ENCODE peak calls at places on chromosomes 6 and 20, in five cellular contexts. Z is GDM1, O is KBM-7, C is uterus, K is foreskin fibroblast. M is an unnamed sample.

GRCh38 chr6:145428656-145429173 is 306.6 kb downstream of the EPM2A start:
- DNase-seq in K (no peak), C (no peak), Z (no peak), O (no peak), M (no peak)

GRCh38 chr20:14336667-14337066 is 745 bp downstream of the FLRT3 start:
- DNase-seq in K (peak), C (no peak), O (no peak), Z (no peak), M (no peak)

GRCh38 chr6:26554669-26555504 is 16.7 kb downstream of the HMGN4 start:
- DNase-seq in C (no peak), O (peak), K (peak), Z (no peak), M (no peak)

GRCh38 chr20:49270177-49270576 is 7.7 kb downstream of the ZNFX1 start:
- DNase-seq in C (no peak), K (peak), Z (no peak), O (no peak), M (no peak)

GRCh38 chr6:53048431-53049195 is 16.6 kb upstream of the FBXO9 start:
- DNase-seq in C (no peak), O (peak), K (peak), Z (no peak), M (peak)

GRCh38 chr20:62112368-62112767 is 9.9 kb upstream of the LSM14B start:
- DNase-seq in Z (no peak), C (no peak), O (no peak), K (no peak), M (no peak)

GRCh38 chr6:2865270-2866182 is 23.9 kb upstream of the SERPINB1 start:
- DNase-seq in O (no peak), C (no peak), Z (no peak), K (peak), M (no peak)

GRCh38 chr6:149335924-149336323 is 18.4 kb downstream of the TAB2 start:
- DNase-seq in C (no peak), K (peak), O (no peak), Z (no peak), M (peak)

GRCh38 chr6:106128981-106129761 is 43.0 kb downstream of the PRDM1 start:
- DNase-seq in C (no peak), O (no peak), K (peak), Z (no peak), M (peak)

GRCh38 chr20:50296450-50297375 is 106.1 kb downstream of the CEBPB start:
- DNase-seq in K (peak), Z (no peak), C (peak), O (no peak), M (no peak)

GRCh38 chr6:39432311-39433025 is 110.0 kb upstream of the KCNK16 start:
- DNase-seq in K (peak), Z (no peak), C (no peak), O (no peak), M (no peak)

GRCh38 chr6:170008386-170008785 is 257.0 kb downstream of the ERMARD start:
- DNase-seq in K (no peak), O (no peak), Z (no peak), C (no peak), M (no peak)

GRCh38 chr20:33649201-33649631 is 12.9 kb upstream of the C20orf144 start:
- DNase-seq in Z (no peak), O (no peak), C (no peak), K (peak), M (no peak)

GRCh38 chr6:28488916-28489365 is 26.7 kb downstream of the GPX6 start:
- DNase-seq in C (peak), K (peak), O (no peak), Z (peak), M (no peak)